ENCODE peak calls at places on chromosomes 5 and 9, in four cellular contexts. B is uterus; X is CD8-positive, alpha-beta T cell; C is hepatocyte. L is an unnamed sample. For H3K27me3, the result is how much of the 10 kb centered on the place peaks cover.

GRCh38 chr9:37960631-37961030 is 56.7 kb upstream of the SLC25A51 start:
- DNase-seq in B (no peak), X (no peak), C (no peak), L (no peak)

GRCh38 chr9:70043285-70043684 is 363 bp upstream of the MAMDC2 start:
- DNase-seq in B (no peak), X (no peak), C (no peak), L (no peak)

GRCh38 chr5:28117273-28118065 is 1079.1 kb upstream of the CDH9 start:
- DNase-seq in B (no peak), X (no peak), C (no peak), L (no peak)

GRCh38 chr5:51567636-51568035 is 184.4 kb downstream of the ISL1 start:
- DNase-seq in B (no peak), X (no peak), C (no peak), L (no peak)

GRCh38 chr9:3526903-3527652 is 1.3 kb upstream of the RFX3 start:
- DNase-seq in B (no peak), X (peak), C (peak), L (no peak)

GRCh38 chr9:131678499-131679111 is 61.3 kb downstream of the RAPGEF1 start:
- DNase-seq in B (peak), X (peak), C (peak), L (peak)

GRCh38 chr5:92401492-92401891 is 1018.4 kb upstream of the ARRDC3 start:
- DNase-seq in B (no peak), X (no peak), C (peak), L (no peak)

GRCh38 chr5:100788417-100788816 is 114.7 kb downstream of the ST8SIA4 start:
- DNase-seq in B (no peak), X (no peak), C (no peak), L (no peak)

GRCh38 chr5:35031276-35031675 is 16.5 kb downstream of the AGXT2 start:
- DNase-seq in B (no peak), X (no peak), C (no peak), L (no peak)

GRCh38 chr9:132970306-132971062 is 8.0 kb upstream of the GFI1B start:
- DNase-seq in B (no peak), X (no peak), C (peak), L (no peak)

GRCh38 chr5:143213851-143214363 is 189.6 kb downstream of the NR3C1 start:
- DNase-seq in B (no peak), X (no peak), C (no peak), L (no peak)

GRCh38 chr5:143187495-143187894 is 216.0 kb downstream of the NR3C1 start:
- DNase-seq in B (no peak), X (no peak), C (no peak), L (no peak)

GRCh38 chr5:166772770-166773169 is 1518.7 kb upstream of the WWC1 start:
- DNase-seq in B (no peak), X (no peak), C (no peak), L (no peak)

GRCh38 chr9:129146441-129146933 is 31.6 kb downstream of the IER5L start:
- DNase-seq in B (peak), X (no peak), C (peak), L (no peak)

GRCh38 chr5:154196955-154197652 is 6.6 kb downstream of the GALNT10 start:
- DNase-seq in B (no peak), X (no peak), C (peak), L (no peak)

GRCh38 chr5:93899026-93899600 is 157.7 kb upstream of the POU5F2 start:
- DNase-seq in B (no peak), X (no peak), C (no peak), L (no peak)

GRCh38 chr9:27940535-27940934 is 367.3 kb upstream of the C9orf72 start:
- DNase-seq in B (no peak), X (no peak), C (no peak), L (no peak)

GRCh38 chr5:1639757-1640156 is 116.0 kb upstream of the LPCAT1 start:
- DNase-seq in B (no peak), X (no peak), C (no peak), L (no peak)

GRCh38 chr9:75418518-75418917 is 330.2 kb downstream of the OSTF1 start:
- DNase-seq in B (no peak), X (no peak), C (no peak), L (no peak)

GRCh38 chr5:1732238-1732880 is 67.3 kb downstream of the MRPL36 start:
- DNase-seq in B (no peak), X (no peak), C (no peak), L (peak)

GRCh38 chr9:98707158-98708102 is 1.3 kb downstream of the GABBR2 start:
- DNase-seq in B (no peak), X (no peak), C (peak), L (no peak)

GRCh38 chr9:35756743-35757526 is 2.9 kb upstream of the MSMP start:
- DNase-seq in B (peak), X (peak), C (peak), L (peak)

GRCh38 chr9:106947097-106947496 is 84.1 kb downstream of the ZNF462 start:
- DNase-seq in B (no peak), X (no peak), C (no peak), L (no peak)

GRCh38 chr5:172733179-172733973 is 37.6 kb downstream of the DUSP1 start:
- DNase-seq in B (peak), X (no peak), C (peak), L (peak)

GRCh38 chr5:149212203-149212951 is 59.3 kb upstream of the AFAP1L1 start:
- DNase-seq in B (no peak), X (no peak), C (peak), L (peak)

GRCh38 chr5:59640411-59640810 is 253.1 kb downstream of the PDE4D start:
- DNase-seq in B (no peak), X (no peak), C (peak), L (no peak)

GRCh38 chr5:32710335-32710858 is 724 bp upstream of the NPR3 start:
- DNase-seq in B (peak), X (no peak), C (peak), L (no peak)

GRCh38 chr9:125443367-125443766 is 181.7 kb downstream of the GAPVD1 start:
- DNase-seq in B (no peak), X (no peak), C (no peak), L (no peak)

GRCh38 chr9:121735065-121735791 is 83.8 kb downstream of the DAB2IP start:
- DNase-seq in B (no peak), X (peak), C (peak), L (no peak)

GRCh38 chr5:9348296-9348996 is 197.4 kb downstream of the SEMA5A start:
- DNase-seq in B (no peak), X (no peak), C (no peak), L (no peak)

GRCh38 chr5:54702470-54702869 is 184.9 kb downstream of the SNX18 start:
- DNase-seq in B (no peak), X (no peak), C (no peak), L (no peak)
- H3K4me3 ChIP-seq in B (no peak), X (no peak), C (no peak), L (no peak)

DNA sequence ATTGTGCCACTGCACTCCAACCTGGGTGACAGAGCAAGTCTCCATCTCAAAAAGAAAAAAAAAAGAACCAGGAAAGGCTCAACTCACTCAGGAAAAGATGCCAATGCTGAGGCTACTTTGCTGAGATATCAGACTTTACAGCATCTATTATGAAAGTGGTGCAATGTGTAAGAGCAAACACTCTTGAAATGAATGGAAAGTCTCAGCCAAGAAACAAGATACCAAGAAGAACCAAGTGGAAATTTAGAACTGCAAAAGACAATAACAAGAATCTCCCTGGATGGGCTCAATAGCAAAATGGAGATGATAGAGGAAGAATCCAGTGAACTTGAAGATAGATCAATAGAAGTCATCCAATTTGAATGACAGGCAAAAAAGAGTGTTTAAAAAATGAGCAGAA is 37.7 kb downstream of the TSPAN17 start:
- DNase-seq in B (no peak), X (no peak), C (no peak), L (no peak)
- H3K27me3 ChIP-seq in B (under half), X (under half), C (under half), L (under half)

GRCh38 chr5:151020304-151021031 is at the start of gene GPX3:
- DNase-seq in B (peak), X (peak), C (peak), L (peak)
- H3K4me3 ChIP-seq in B (peak), X (peak), C (peak), L (peak)

GRCh38 chr9:126521976-126522590 is 91.6 kb upstream of the LMX1B start:
- DNase-seq in B (no peak), X (no peak), C (no peak), L (no peak)
- H3K27me3 ChIP-seq in B (under half), X (under half), C (half or more), L (under half)

DNA sequence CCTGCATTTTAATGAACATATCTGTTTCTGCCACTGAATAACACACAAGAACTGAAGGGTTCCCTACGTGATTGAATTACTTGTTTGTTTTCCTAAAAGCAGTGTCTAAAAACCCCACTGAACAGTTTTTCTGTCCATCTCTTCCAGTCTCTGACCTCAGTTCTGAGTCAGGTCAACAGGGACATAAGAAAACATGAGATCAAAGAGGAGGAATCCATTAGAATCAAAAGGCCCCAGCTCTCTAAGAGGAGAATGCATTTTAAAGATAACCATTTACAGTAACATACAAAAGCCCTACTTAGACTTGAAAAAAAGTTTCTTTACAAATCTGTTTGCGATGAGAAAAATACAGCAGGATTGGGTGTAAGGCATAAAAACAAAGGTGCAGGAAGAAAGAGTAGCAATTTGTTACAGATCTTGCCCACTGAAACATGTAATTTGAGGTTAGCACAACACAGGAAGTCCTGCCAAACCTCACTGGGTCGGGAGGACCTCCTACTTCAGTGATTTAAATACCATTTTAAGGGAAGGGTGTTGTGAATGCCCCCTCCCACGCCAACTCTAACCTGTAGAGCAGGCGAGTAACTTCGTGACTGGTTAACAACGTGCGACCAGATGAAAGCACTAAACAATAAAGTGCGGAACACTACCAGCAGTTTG is 1.4 kb downstream of the QSOX2 start:
- DNase-seq in B (no peak), X (peak), C (no peak), L (no peak)
- H3K4me3 ChIP-seq in B (no peak), X (peak), C (peak), L (no peak)

GRCh38 chr9:138058181-138058580 is 180.6 kb downstream of the CACNA1B start:
- DNase-seq in B (no peak), X (no peak), C (no peak), L (no peak)

GRCh38 chr9:138060881-138061280 is 183.3 kb downstream of the CACNA1B start:
- DNase-seq in B (no peak), X (no peak), C (no peak), L (no peak)

GRCh38 chr9:138057726-138058125 is 180.1 kb downstream of the CACNA1B start:
- DNase-seq in B (no peak), X (no peak), C (no peak), L (no peak)

GRCh38 chr9:138060365-138060764 is 182.8 kb downstream of the CACNA1B start:
- DNase-seq in B (no peak), X (no peak), C (no peak), L (no peak)

GRCh38 chr9:138059196-138059595 is 181.6 kb downstream of the CACNA1B start:
- DNase-seq in B (no peak), X (no peak), C (no peak), L (no peak)
- H3K27me3 ChIP-seq in B (under half), X (under half), C (under half), L (under half)

GRCh38 chr5:5882706-5883105 is 460.2 kb downstream of the ICE1 start:
- DNase-seq in B (no peak), X (no peak), C (no peak), L (no peak)

GRCh38 chr5:5881294-5881693 is 458.8 kb downstream of the ICE1 start:
- DNase-seq in B (no peak), X (no peak), C (no peak), L (no peak)

GRCh38 chr5:5883562-5883961 is 461.1 kb downstream of the ICE1 start:
- DNase-seq in B (no peak), X (no peak), C (no peak), L (no peak)

GRCh38 chr5:5884593-5884992 is 462.1 kb downstream of the ICE1 start:
- DNase-seq in B (no peak), X (no peak), C (no peak), L (no peak)

GRCh38 chr5:5883116-5883515 is 460.6 kb downstream of the ICE1 start:
- DNase-seq in B (no peak), X (no peak), C (no peak), L (no peak)
- H3K4me3 ChIP-seq in B (no peak), X (no peak), C (no peak), L (no peak)

GRCh38 chr9:136311433-136312375 is 7.8 kb upstream of the CCDC187 start:
- DNase-seq in B (no peak), X (no peak), C (peak), L (no peak)
- H3K27me3 ChIP-seq in B (under half), X (under half), C (under half), L (under half)

L was measured in right atrium auricular region.